ENCODE peak calls at places on chromosomes 5 and 9, in ten cellular contexts. K is lower leg skin, W is uterus, Y is spleen, P is fibroblast of pulmonary artery, X is left ventricle myocardium inferior, I is OCI-LY7, M is left lung, Z is A549, J is cardiac fibroblast. L is an unnamed sample.

GRCh38 chr9:108186996-108187395 is 668.8 kb downstream of the ACTL7B start:
- DNase-seq in K (no peak), W (no peak), Y (no peak), P (peak), X (peak), I (no peak), M (no peak), Z (no peak), J (peak), L (peak)

GRCh38 chr5:82396871-82397514 is 118.8 kb upstream of the RPS23 start:
- DNase-seq in K (peak), W (peak), Y (no peak), P (peak), X (peak), I (no peak), M (peak), Z (peak), J (peak), L (peak)

GRCh38 chr9:95494416-95495371 is 22.1 kb downstream of the PTCH1 start:
- DNase-seq in K (peak), W (no peak), Y (peak), P (no peak), X (no peak), I (peak), M (no peak), Z (no peak), J (no peak), L (no peak)

GRCh38 chr5:103490340-103490739 is 72.2 kb downstream of the NUDT12 start:
- DNase-seq in K (no peak), W (no peak), Y (no peak), P (no peak), X (no peak), I (no peak), M (no peak), Z (no peak), J (no peak), L (no peak)

GRCh38 chr9:19994296-19994695 is 205.5 kb upstream of the SLC24A2 start:
- DNase-seq in K (no peak), W (no peak), Y (no peak), P (no peak), X (no peak), I (no peak), M (no peak), Z (no peak), J (peak), L (peak)

GRCh38 chr5:33933723-33934544 is 2.3 kb upstream of the RXFP3 start:
- DNase-seq in K (no peak), W (no peak), Y (no peak), P (peak), X (no peak), I (no peak), M (no peak), Z (no peak), J (peak), L (peak)

GRCh38 chr5:95086932-95087818 is 197.7 kb downstream of the MCTP1 start:
- DNase-seq in K (no peak), W (no peak), Y (no peak), P (no peak), X (no peak), I (no peak), M (no peak), Z (no peak), J (no peak), L (no peak)

GRCh38 chr5:57650360-57651069 is 167.9 kb upstream of the ACTBL2 start:
- DNase-seq in K (no peak), W (no peak), Y (no peak), P (peak), X (no peak), I (peak), M (no peak), Z (peak), J (peak), L (peak)

GRCh38 chr5:369151-369939 is 47.8 kb downstream of the AHRR start:
- DNase-seq in K (peak), W (no peak), Y (peak), P (no peak), X (no peak), I (peak), M (peak), Z (no peak), J (peak), L (no peak)

GRCh38 chr5:139295692-139296091 is 2.2 kb downstream of the MATR3 start:
- DNase-seq in K (no peak), W (no peak), Y (no peak), P (no peak), X (no peak), I (no peak), M (no peak), Z (no peak), J (peak), L (peak)

GRCh38 chr5:113343343-113343742 is 91.4 kb downstream of the TSSK1B start:
- DNase-seq in K (no peak), W (no peak), Y (no peak), P (peak), X (no peak), I (no peak), M (no peak), Z (no peak), J (peak), L (no peak)

GRCh38 chr9:120873512-120873911 is 3.5 kb downstream of the PHF19 start:
- DNase-seq in K (no peak), W (no peak), Y (peak), P (no peak), X (no peak), I (no peak), M (peak), Z (peak), J (no peak), L (no peak)

GRCh38 chr5:34996236-34996635 is 51.5 kb downstream of the AGXT2 start:
- DNase-seq in K (no peak), W (no peak), Y (no peak), P (no peak), X (no peak), I (no peak), M (no peak), Z (no peak), J (no peak), L (no peak)

GRCh38 chr5:179033004-179033580 is 9.5 kb downstream of the ZNF879 start:
- DNase-seq in K (no peak), W (no peak), Y (no peak), P (no peak), X (no peak), I (no peak), M (no peak), Z (no peak), J (no peak), L (no peak)

GRCh38 chr5:115723224-115723623 is 93.2 kb downstream of the CDO1 start:
- DNase-seq in K (no peak), W (no peak), Y (no peak), P (no peak), X (no peak), I (no peak), M (no peak), Z (no peak), J (no peak), L (no peak)

GRCh38 chr9:125400725-125401124 is 139.1 kb downstream of the GAPVD1 start:
- DNase-seq in K (no peak), W (no peak), Y (no peak), P (no peak), X (no peak), I (no peak), M (no peak), Z (no peak), J (no peak), L (no peak)

GRCh38 chr9:19198406-19198805 is 32.1 kb upstream of the DENND4C start:
- DNase-seq in K (peak), W (no peak), Y (no peak), P (no peak), X (no peak), I (no peak), M (no peak), Z (no peak), J (no peak), L (no peak)

GRCh38 chr9:5569891-5570290 is 59.0 kb upstream of the RIC1 start:
- DNase-seq in K (no peak), W (no peak), Y (no peak), P (no peak), X (no peak), I (no peak), M (no peak), Z (no peak), J (no peak), L (no peak)

GRCh38 chr9:77738932-77739331 is 90.8 kb upstream of the GNA14 start:
- DNase-seq in K (no peak), W (no peak), Y (no peak), P (no peak), X (no peak), I (no peak), M (no peak), Z (no peak), J (no peak), L (no peak)

GRCh38 chr5:145443366-145443765 is 391.8 kb downstream of the PRELID2 start:
- DNase-seq in K (no peak), W (no peak), Y (no peak), P (no peak), X (no peak), I (no peak), M (no peak), Z (no peak), J (no peak), L (no peak)

GRCh38 chr5:41747291-41747690 is 122.9 kb downstream of the OXCT1 start:
- DNase-seq in K (no peak), W (no peak), Y (no peak), P (peak), X (no peak), I (no peak), M (no peak), Z (no peak), J (peak), L (peak)

GRCh38 chr5:147547730-147548129 is 37.9 kb upstream of the DPYSL3 start:
- DNase-seq in K (no peak), W (no peak), Y (no peak), P (peak), X (no peak), I (no peak), M (no peak), Z (no peak), J (no peak), L (peak)

GRCh38 chr5:93620487-93621339 is 37.7 kb downstream of the NR2F1 start:
- DNase-seq in K (peak), W (peak), Y (peak), P (peak), X (peak), I (peak), M (peak), Z (peak), J (peak), L (peak)

GRCh38 chr9:109950710-109951443 is 170.9 kb downstream of the PALM2AKAP2 start:
- DNase-seq in K (no peak), W (no peak), Y (no peak), P (no peak), X (no peak), I (no peak), M (no peak), Z (no peak), J (no peak), L (no peak)

GRCh38 chr5:98902733-98903132 is 26.1 kb downstream of the CHD1 start:
- DNase-seq in K (no peak), W (no peak), Y (no peak), P (peak), X (no peak), I (no peak), M (no peak), Z (no peak), J (peak), L (peak)

GRCh38 chr5:122858451-122858850 is 13.0 kb downstream of the SNX24 start:
- DNase-seq in K (no peak), W (no peak), Y (no peak), P (peak), X (no peak), I (no peak), M (no peak), Z (no peak), J (peak), L (peak)

GRCh38 chr9:124042168-124042775 is 30.7 kb downstream of the LHX2 start:
- DNase-seq in K (peak), W (no peak), Y (peak), P (no peak), X (no peak), I (no peak), M (no peak), Z (no peak), J (no peak), L (no peak)

GRCh38 chr9:133247632-133248031 is 27.4 kb downstream of the ABO start:
- DNase-seq in K (peak), W (no peak), Y (no peak), P (no peak), X (no peak), I (no peak), M (no peak), Z (no peak), J (no peak), L (no peak)

GRCh38 chr9:123832176-123832575 is 97.8 kb downstream of the DENND1A start:
- DNase-seq in K (no peak), W (no peak), Y (no peak), P (no peak), X (no peak), I (no peak), M (no peak), Z (no peak), J (no peak), L (no peak)

GRCh38 chr9:98135938-98136337 is 16.9 kb upstream of the TRIM14 start:
- DNase-seq in K (no peak), W (no peak), Y (peak), P (no peak), X (no peak), I (no peak), M (no peak), Z (no peak), J (no peak), L (no peak)

GRCh38 chr5:8827701-8828100 is 718.2 kb downstream of the SEMA5A start:
- DNase-seq in K (no peak), W (no peak), Y (no peak), P (peak), X (no peak), I (no peak), M (no peak), Z (no peak), J (peak), L (peak)

GRCh38 chr9:97237311-97237786 is 70.1 kb upstream of the CCDC180 start:
- DNase-seq in K (no peak), W (no peak), Y (no peak), P (no peak), X (no peak), I (no peak), M (no peak), Z (no peak), J (no peak), L (no peak)

GRCh38 chr5:18975624-18976023 is 1012.4 kb downstream of the CDH18 start:
- DNase-seq in K (no peak), W (no peak), Y (no peak), P (no peak), X (no peak), I (no peak), M (no peak), Z (no peak), J (no peak), L (no peak)

GRCh38 chr5:175640108-175640507 is 17.8 kb upstream of the HRH2 start:
- DNase-seq in K (no peak), W (no peak), Y (no peak), P (no peak), X (no peak), I (no peak), M (no peak), Z (no peak), J (no peak), L (no peak)

GRCh38 chr5:151664694-151665583 is 21.8 kb downstream of the SPARC start:
- DNase-seq in K (no peak), W (peak), Y (no peak), P (peak), X (peak), I (no peak), M (no peak), Z (no peak), J (peak), L (peak)

GRCh38 chr9:74358944-74359343 is 138.2 kb upstream of the RORB start:
- DNase-seq in K (no peak), W (no peak), Y (no peak), P (no peak), X (no peak), I (no peak), M (no peak), Z (no peak), J (no peak), L (no peak)

GRCh38 chr5:65171645-65172044 is 310.1 kb downstream of the ADAMTS6 start:
- DNase-seq in K (no peak), W (no peak), Y (no peak), P (no peak), X (no peak), I (no peak), M (no peak), Z (no peak), J (no peak), L (no peak)

GRCh38 chr5:123089572-123089970 is 530 bp downstream of the PRDM6 start:
- DNase-seq in K (no peak), W (no peak), Y (no peak), P (peak), X (peak), I (no peak), M (peak), Z (peak), J (peak), L (peak)

GRCh38 chr5:133284306-133284705 is 232.5 kb downstream of the HSPA4 start:
- DNase-seq in K (no peak), W (no peak), Y (no peak), P (no peak), X (no peak), I (no peak), M (no peak), Z (no peak), J (no peak), L (no peak)

GRCh38 chr5:150303070-150303595 is 428 bp upstream of the ARSI start:
- DNase-seq in K (no peak), W (peak), Y (no peak), P (peak), X (no peak), I (no peak), M (no peak), Z (no peak), J (no peak), L (no peak)
- H3K4me3 ChIP-seq in K (no peak), W (peak), Y (no peak), P (no peak), X (peak), I (no peak), M (peak), Z (peak), J (no peak), L (no peak)

DNA sequence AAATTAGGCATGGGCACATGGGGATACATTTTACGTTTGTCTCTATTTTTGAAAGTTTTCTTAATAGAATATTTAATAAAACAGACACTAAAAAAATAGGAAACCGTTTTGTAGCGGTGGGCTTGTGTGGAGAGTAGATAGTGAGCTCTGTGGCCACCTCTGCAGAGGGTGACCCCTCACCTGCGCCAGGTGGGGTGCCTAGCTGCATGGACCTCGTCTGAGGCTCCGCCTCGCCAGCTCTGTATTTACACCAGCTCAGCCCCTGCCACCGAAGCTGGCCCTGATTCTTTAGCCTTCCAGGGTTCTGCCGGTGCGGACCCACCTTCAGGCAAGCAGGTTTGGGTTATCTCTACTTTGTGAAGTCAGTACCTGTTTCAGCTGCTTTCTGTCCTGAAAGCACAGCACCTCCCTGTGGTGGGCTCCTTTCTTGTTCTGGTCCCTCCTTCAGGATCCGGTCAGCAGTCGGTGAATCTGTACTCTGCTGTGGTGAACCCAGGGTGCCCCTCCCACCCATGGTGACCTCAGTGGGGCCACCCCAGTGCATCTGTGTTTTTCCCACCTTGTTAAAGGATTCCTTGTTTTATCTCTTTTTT is 105.2 kb upstream of the CACNA1B start:
- DNase-seq in K (no peak), W (no peak), Y (peak), P (peak), X (no peak), I (peak), M (no peak), Z (peak), J (no peak), L (no peak)
- TF ChIP-seq CTCF in K (no peak), W (no peak), Y (peak), P (peak), X (peak), I (peak), M (no peak), Z (peak), J (no peak), L (peak)

GRCh38 chr5:156927545-156927944 is 35.5 kb downstream of the TIMD4 start:
- DNase-seq in K (peak), W (no peak), Y (no peak), P (no peak), X (no peak), I (no peak), M (no peak), Z (no peak), J (no peak), L (no peak)
- H3K4me3 ChIP-seq in K (no peak), W (no peak), Y (no peak), P (no peak), X (no peak), I (no peak), M (no peak), Z (no peak), J (no peak), L (no peak)

GRCh38 chr5:180790020-180790419 is 12.6 kb downstream of the MGAT1 start:
- DNase-seq in K (peak), W (no peak), Y (peak), P (no peak), X (no peak), I (peak), M (peak), Z (peak), J (no peak), L (peak)
- TF ChIP-seq CTCF in K (no peak), W (no peak), Y (peak), P (no peak), X (no peak), I (peak), M (no peak), Z (peak), J (no peak), L (no peak)

DNA sequence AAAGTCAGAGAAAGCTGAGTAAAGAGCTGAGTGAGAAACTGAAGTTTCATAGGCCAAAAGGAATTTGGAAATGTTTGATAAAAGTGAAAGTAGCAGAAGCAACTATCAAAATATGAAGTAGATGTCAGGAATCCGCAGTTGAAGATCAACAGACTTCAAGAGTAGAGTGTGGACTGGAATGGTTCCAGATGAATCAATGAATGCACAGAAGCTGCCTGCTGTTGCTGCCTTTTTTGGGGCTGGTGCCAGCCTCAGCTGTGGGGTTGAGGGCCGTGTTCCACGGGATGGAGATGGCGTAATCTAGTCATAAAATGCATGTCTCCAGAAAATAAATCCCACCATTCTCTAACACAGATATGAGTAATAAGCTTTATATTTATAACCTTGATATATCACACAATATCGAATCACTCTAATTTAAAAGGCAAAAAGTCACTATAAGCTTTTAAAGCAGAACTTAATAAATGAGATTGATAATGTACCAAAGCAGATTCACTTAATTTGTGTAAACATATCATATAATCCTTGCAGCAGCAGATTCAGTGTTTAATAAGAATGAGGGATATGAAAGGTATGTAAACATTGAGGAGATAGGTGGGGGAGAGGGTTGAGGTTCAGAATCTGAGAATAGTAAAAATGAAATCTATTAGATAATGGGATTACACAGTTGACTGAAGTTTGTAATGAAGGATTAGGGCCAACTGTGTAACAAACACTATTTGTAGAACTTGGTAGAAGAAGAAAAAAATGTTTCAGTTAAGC is 652.3 kb upstream of the FTMT start:
- DNase-seq in K (peak), W (no peak), Y (no peak), P (peak), X (no peak), I (no peak), M (peak), Z (peak), J (peak), L (peak)
- H3K4me3 ChIP-seq in K (no peak), W (peak), Y (no peak), P (peak), X (no peak), I (no peak), M (no peak), Z (peak), J (no peak), L (no peak)

DNA sequence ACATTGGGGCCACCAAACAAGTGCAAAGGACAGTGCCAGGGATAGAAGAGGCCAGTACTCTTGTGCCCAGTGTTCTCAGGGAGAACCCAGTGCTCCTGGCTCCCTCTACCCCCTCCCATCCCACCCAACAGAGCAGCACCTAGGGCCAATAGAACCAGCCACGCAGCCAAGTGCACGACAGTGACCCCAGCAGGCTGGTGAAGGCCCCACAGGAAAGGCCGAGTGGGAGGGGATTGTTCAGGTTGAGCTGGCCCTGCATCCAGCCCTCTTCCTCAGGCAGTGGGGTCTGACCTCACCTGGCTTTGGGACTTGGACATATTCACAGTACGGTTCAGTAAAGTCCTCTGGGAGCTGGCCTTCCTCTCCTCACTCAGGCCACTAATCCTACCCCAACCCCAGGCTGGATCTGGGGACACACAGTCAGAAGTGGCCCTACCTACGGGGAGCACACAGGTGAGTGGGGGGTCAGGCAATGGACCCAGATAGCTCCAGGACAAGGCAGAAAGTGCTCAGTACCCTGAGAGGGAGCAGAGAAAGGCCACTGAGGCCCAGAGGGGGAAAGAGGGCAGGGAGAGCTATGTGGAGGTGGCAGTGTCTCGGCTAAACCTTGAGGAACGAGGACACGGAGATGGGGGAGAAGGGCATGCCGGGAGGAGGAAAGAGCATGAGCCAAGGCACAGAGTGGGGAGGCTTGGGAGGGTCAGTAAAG is 25.4 kb downstream of the POLR1E start:
- DNase-seq in K (no peak), W (no peak), Y (no peak), P (no peak), X (no peak), I (peak), M (no peak), Z (peak), J (no peak), L (no peak)
- TF ChIP-seq CTCF in K (no peak), W (no peak), Y (no peak), P (peak), X (no peak), I (peak), M (no peak), Z (no peak), J (peak), L (peak)